ENCODE peak calls at places on chromosomes 3 and 15, in ten cellular contexts. One of them, this sample, is unnamed.

GRCh38 chr3:24185738-24186384 is 240.8 kb downstream of the NR1D2 start:
- DNase-seq in HEK293T: peak; percentile 64
- DNase-seq in COLO829: peak; percentile 33
- DNase-seq in AG20443: peak; percentile 56
- DNase-seq in HTR-8/SVneo: peak; percentile 46
- DNase-seq in CD4-positive, CD25-positive, alpha-beta regulatory T cell: no peak
- DNase-seq in AG10803: peak; percentile 73
- DNase-seq in stimulated activated CD8-positive, alpha-beta memory T cell treated with anti-CD3 and anti-CD28 coated beads, Interleukin-4, amount 100 ng/mL, for 48 hours: peak; percentile 36
- DNase-seq in activated CD4-positive, alpha-beta T cell treated with anti-CD3 and anti-CD28 coated beads, Interleukin-2, amount 10 ng/mL, durations not matched to agents 7 days and 5 days: no peak
- DNase-seq in mammary epithelial cell: peak; percentile 58
- DNase-seq in this sample: peak; percentile 34

GRCh38 chr15:58924326-58924725 is 9.2 kb downstream of the SLTM start:
- DNase-seq in stimulated activated CD8-positive, alpha-beta memory T cell treated with anti-CD3 and anti-CD28 coated beads, Interleukin-4, amount 100 ng/mL, for 48 hours: no peak
- DNase-seq in AG10803: peak; percentile 65
- DNase-seq in CD4-positive, CD25-positive, alpha-beta regulatory T cell: no peak
- DNase-seq in AG20443: peak; percentile 14
- DNase-seq in HEK293T: no peak
- DNase-seq in HTR-8/SVneo: no peak
- DNase-seq in activated CD4-positive, alpha-beta T cell treated with anti-CD3 and anti-CD28 coated beads, Interleukin-2, amount 10 ng/mL, durations not matched to agents 7 days and 5 days: no peak
- DNase-seq in mammary epithelial cell: no peak
- DNase-seq in COLO829: no peak
- DNase-seq in this sample: peak; percentile 27

GRCh38 chr3:115341208-115341607 is 194.1 kb upstream of the ZBTB20 start:
- DNase-seq in HEK293T: no peak
- DNase-seq in CD4-positive, CD25-positive, alpha-beta regulatory T cell: no peak
- DNase-seq in mammary epithelial cell: peak; percentile 83
- DNase-seq in stimulated activated CD8-positive, alpha-beta memory T cell treated with anti-CD3 and anti-CD28 coated beads, Interleukin-4, amount 100 ng/mL, for 48 hours: no peak
- DNase-seq in AG20443: peak; percentile 68
- DNase-seq in COLO829: peak; percentile 91
- DNase-seq in activated CD4-positive, alpha-beta T cell treated with anti-CD3 and anti-CD28 coated beads, Interleukin-2, amount 10 ng/mL, durations not matched to agents 7 days and 5 days: no peak
- DNase-seq in HTR-8/SVneo: peak; percentile 19
- DNase-seq in AG10803: peak; percentile 63
- DNase-seq in this sample: peak; percentile 63

GRCh38 chr15:99307735-99308134 is 56.5 kb downstream of the LRRC28 start:
- DNase-seq in CD4-positive, CD25-positive, alpha-beta regulatory T cell: no peak
- DNase-seq in AG10803: no peak
- DNase-seq in activated CD4-positive, alpha-beta T cell treated with anti-CD3 and anti-CD28 coated beads, Interleukin-2, amount 10 ng/mL, durations not matched to agents 7 days and 5 days: no peak
- DNase-seq in HEK293T: no peak
- DNase-seq in COLO829: no peak
- DNase-seq in stimulated activated CD8-positive, alpha-beta memory T cell treated with anti-CD3 and anti-CD28 coated beads, Interleukin-4, amount 100 ng/mL, for 48 hours: no peak
- DNase-seq in mammary epithelial cell: no peak
- DNase-seq in HTR-8/SVneo: no peak
- DNase-seq in AG20443: no peak
- DNase-seq in this sample: no peak

GRCh38 chr3:18098960-18099587 is 326.1 kb downstream of the SATB1 start:
- DNase-seq in HEK293T: no peak
- DNase-seq in HTR-8/SVneo: peak; percentile 61
- DNase-seq in stimulated activated CD8-positive, alpha-beta memory T cell treated with anti-CD3 and anti-CD28 coated beads, Interleukin-4, amount 100 ng/mL, for 48 hours: peak; percentile 74
- DNase-seq in AG20443: peak; percentile 92
- DNase-seq in CD4-positive, CD25-positive, alpha-beta regulatory T cell: no peak
- DNase-seq in activated CD4-positive, alpha-beta T cell treated with anti-CD3 and anti-CD28 coated beads, Interleukin-2, amount 10 ng/mL, durations not matched to agents 7 days and 5 days: no peak
- DNase-seq in AG10803: peak; percentile 83
- DNase-seq in mammary epithelial cell: peak; percentile 95
- DNase-seq in COLO829: peak; percentile 90
- DNase-seq in this sample: peak; percentile 90

GRCh38 chr3:101939391-101939790 is 90.1 kb downstream of the NFKBIZ start:
- DNase-seq in HTR-8/SVneo: no peak
- DNase-seq in COLO829: no peak
- DNase-seq in mammary epithelial cell: no peak
- DNase-seq in activated CD4-positive, alpha-beta T cell treated with anti-CD3 and anti-CD28 coated beads, Interleukin-2, amount 10 ng/mL, durations not matched to agents 7 days and 5 days: no peak
- DNase-seq in stimulated activated CD8-positive, alpha-beta memory T cell treated with anti-CD3 and anti-CD28 coated beads, Interleukin-4, amount 100 ng/mL, for 48 hours: no peak
- DNase-seq in CD4-positive, CD25-positive, alpha-beta regulatory T cell: no peak
- DNase-seq in HEK293T: no peak
- DNase-seq in AG20443: no peak
- DNase-seq in AG10803: no peak
- DNase-seq in this sample: no peak

GRCh38 chr3:180594631-180595348 is 7.2 kb upstream of the TTC14 start:
- DNase-seq in AG10803: peak; percentile 51
- DNase-seq in CD4-positive, CD25-positive, alpha-beta regulatory T cell: no peak
- DNase-seq in COLO829: peak; percentile 50
- DNase-seq in mammary epithelial cell: peak; percentile 56
- DNase-seq in HTR-8/SVneo: peak; percentile 20
- DNase-seq in activated CD4-positive, alpha-beta T cell treated with anti-CD3 and anti-CD28 coated beads, Interleukin-2, amount 10 ng/mL, durations not matched to agents 7 days and 5 days: no peak
- DNase-seq in AG20443: peak; percentile 11
- DNase-seq in stimulated activated CD8-positive, alpha-beta memory T cell treated with anti-CD3 and anti-CD28 coated beads, Interleukin-4, amount 100 ng/mL, for 48 hours: no peak
- DNase-seq in HEK293T: no peak
- DNase-seq in this sample: peak; percentile 31

GRCh38 chr3:111521881-111522280 is 20.1 kb upstream of the CD96 start:
- DNase-seq in stimulated activated CD8-positive, alpha-beta memory T cell treated with anti-CD3 and anti-CD28 coated beads, Interleukin-4, amount 100 ng/mL, for 48 hours: no peak
- DNase-seq in HEK293T: no peak
- DNase-seq in AG10803: peak; percentile 64
- DNase-seq in HTR-8/SVneo: no peak
- DNase-seq in mammary epithelial cell: no peak
- DNase-seq in COLO829: no peak
- DNase-seq in CD4-positive, CD25-positive, alpha-beta regulatory T cell: no peak
- DNase-seq in activated CD4-positive, alpha-beta T cell treated with anti-CD3 and anti-CD28 coated beads, Interleukin-2, amount 10 ng/mL, durations not matched to agents 7 days and 5 days: no peak
- DNase-seq in AG20443: peak; percentile 75
- DNase-seq in this sample: peak; percentile 37

GRCh38 chr3:74053970-74054369 is 429.2 kb upstream of the PDZRN3 start:
- DNase-seq in HTR-8/SVneo: no peak
- DNase-seq in stimulated activated CD8-positive, alpha-beta memory T cell treated with anti-CD3 and anti-CD28 coated beads, Interleukin-4, amount 100 ng/mL, for 48 hours: no peak
- DNase-seq in AG20443: no peak
- DNase-seq in CD4-positive, CD25-positive, alpha-beta regulatory T cell: no peak
- DNase-seq in mammary epithelial cell: no peak
- DNase-seq in AG10803: no peak
- DNase-seq in COLO829: no peak
- DNase-seq in activated CD4-positive, alpha-beta T cell treated with anti-CD3 and anti-CD28 coated beads, Interleukin-2, amount 10 ng/mL, durations not matched to agents 7 days and 5 days: no peak
- DNase-seq in HEK293T: no peak
- DNase-seq in this sample: no peak

GRCh38 chr15:67050522-67051087 is 14.8 kb upstream of the SMAD3 start:
- DNase-seq in AG10803: no peak
- DNase-seq in stimulated activated CD8-positive, alpha-beta memory T cell treated with anti-CD3 and anti-CD28 coated beads, Interleukin-4, amount 100 ng/mL, for 48 hours: no peak
- DNase-seq in AG20443: no peak
- DNase-seq in COLO829: no peak
- DNase-seq in activated CD4-positive, alpha-beta T cell treated with anti-CD3 and anti-CD28 coated beads, Interleukin-2, amount 10 ng/mL, durations not matched to agents 7 days and 5 days: no peak
- DNase-seq in HEK293T: no peak
- DNase-seq in mammary epithelial cell: no peak
- DNase-seq in CD4-positive, CD25-positive, alpha-beta regulatory T cell: no peak
- DNase-seq in HTR-8/SVneo: no peak
- DNase-seq in this sample: no peak

GRCh38 chr3:54777141-54777540 is 150.7 kb downstream of the LRTM1 start:
- DNase-seq in HTR-8/SVneo: no peak
- DNase-seq in stimulated activated CD8-positive, alpha-beta memory T cell treated with anti-CD3 and anti-CD28 coated beads, Interleukin-4, amount 100 ng/mL, for 48 hours: no peak
- DNase-seq in CD4-positive, CD25-positive, alpha-beta regulatory T cell: no peak
- DNase-seq in activated CD4-positive, alpha-beta T cell treated with anti-CD3 and anti-CD28 coated beads, Interleukin-2, amount 10 ng/mL, durations not matched to agents 7 days and 5 days: no peak
- DNase-seq in mammary epithelial cell: no peak
- DNase-seq in COLO829: no peak
- DNase-seq in AG10803: no peak
- DNase-seq in AG20443: no peak
- DNase-seq in HEK293T: no peak
- DNase-seq in this sample: no peak

GRCh38 chr3:10136426-10137005 is 5.1 kb upstream of the VHL start:
- DNase-seq in CD4-positive, CD25-positive, alpha-beta regulatory T cell: no peak
- DNase-seq in AG20443: no peak
- DNase-seq in stimulated activated CD8-positive, alpha-beta memory T cell treated with anti-CD3 and anti-CD28 coated beads, Interleukin-4, amount 100 ng/mL, for 48 hours: no peak
- DNase-seq in mammary epithelial cell: no peak
- DNase-seq in HEK293T: no peak
- DNase-seq in AG10803: no peak
- DNase-seq in activated CD4-positive, alpha-beta T cell treated with anti-CD3 and anti-CD28 coated beads, Interleukin-2, amount 10 ng/mL, durations not matched to agents 7 days and 5 days: no peak
- DNase-seq in COLO829: no peak
- DNase-seq in HTR-8/SVneo: no peak
- DNase-seq in this sample: no peak

GRCh38 chr3:30486386-30486785 is 120.0 kb upstream of the TGFBR2 start:
- DNase-seq in CD4-positive, CD25-positive, alpha-beta regulatory T cell: no peak
- DNase-seq in activated CD4-positive, alpha-beta T cell treated with anti-CD3 and anti-CD28 coated beads, Interleukin-2, amount 10 ng/mL, durations not matched to agents 7 days and 5 days: no peak
- DNase-seq in COLO829: no peak
- DNase-seq in HEK293T: no peak
- DNase-seq in HTR-8/SVneo: no peak
- DNase-seq in AG20443: no peak
- DNase-seq in mammary epithelial cell: no peak
- DNase-seq in AG10803: peak; percentile 38
- DNase-seq in stimulated activated CD8-positive, alpha-beta memory T cell treated with anti-CD3 and anti-CD28 coated beads, Interleukin-4, amount 100 ng/mL, for 48 hours: no peak
- DNase-seq in this sample: no peak

GRCh38 chr3:35651888-35652287 is 12.6 kb downstream of the ARPP21 start:
- DNase-seq in mammary epithelial cell: no peak
- DNase-seq in stimulated activated CD8-positive, alpha-beta memory T cell treated with anti-CD3 and anti-CD28 coated beads, Interleukin-4, amount 100 ng/mL, for 48 hours: no peak
- DNase-seq in CD4-positive, CD25-positive, alpha-beta regulatory T cell: no peak
- DNase-seq in HTR-8/SVneo: no peak
- DNase-seq in HEK293T: no peak
- DNase-seq in COLO829: no peak
- DNase-seq in AG20443: no peak
- DNase-seq in AG10803: no peak
- DNase-seq in activated CD4-positive, alpha-beta T cell treated with anti-CD3 and anti-CD28 coated beads, Interleukin-2, amount 10 ng/mL, durations not matched to agents 7 days and 5 days: no peak
- DNase-seq in this sample: no peak

GRCh38 chr15:32651229-32651837 is 9.8 kb downstream of the SCG5 start:
- DNase-seq in AG20443: peak; percentile 88
- DNase-seq in stimulated activated CD8-positive, alpha-beta memory T cell treated with anti-CD3 and anti-CD28 coated beads, Interleukin-4, amount 100 ng/mL, for 48 hours: peak; percentile 61
- DNase-seq in CD4-positive, CD25-positive, alpha-beta regulatory T cell: no peak
- DNase-seq in activated CD4-positive, alpha-beta T cell treated with anti-CD3 and anti-CD28 coated beads, Interleukin-2, amount 10 ng/mL, durations not matched to agents 7 days and 5 days: peak; percentile 68
- DNase-seq in HTR-8/SVneo: peak; percentile 67
- DNase-seq in HEK293T: peak; percentile 48
- DNase-seq in mammary epithelial cell: peak; percentile 47
- DNase-seq in AG10803: peak; percentile 82
- DNase-seq in COLO829: peak; percentile 66
- DNase-seq in this sample: peak; percentile 43

GRCh38 chr3:2360815-2361214 is 262.1 kb downstream of the CNTN4 start:
- DNase-seq in stimulated activated CD8-positive, alpha-beta memory T cell treated with anti-CD3 and anti-CD28 coated beads, Interleukin-4, amount 100 ng/mL, for 48 hours: no peak
- DNase-seq in CD4-positive, CD25-positive, alpha-beta regulatory T cell: no peak
- DNase-seq in COLO829: no peak
- DNase-seq in AG10803: no peak
- DNase-seq in AG20443: no peak
- DNase-seq in HEK293T: no peak
- DNase-seq in HTR-8/SVneo: no peak
- DNase-seq in mammary epithelial cell: no peak
- DNase-seq in activated CD4-positive, alpha-beta T cell treated with anti-CD3 and anti-CD28 coated beads, Interleukin-2, amount 10 ng/mL, durations not matched to agents 7 days and 5 days: no peak
- DNase-seq in this sample: no peak

GRCh38 chr3:75983609-75984290 is 198.4 kb upstream of the ZNF717 start:
- DNase-seq in CD4-positive, CD25-positive, alpha-beta regulatory T cell: no peak
- DNase-seq in mammary epithelial cell: no peak
- DNase-seq in HTR-8/SVneo: no peak
- DNase-seq in AG20443: no peak
- DNase-seq in HEK293T: no peak
- DNase-seq in AG10803: no peak
- DNase-seq in stimulated activated CD8-positive, alpha-beta memory T cell treated with anti-CD3 and anti-CD28 coated beads, Interleukin-4, amount 100 ng/mL, for 48 hours: no peak
- DNase-seq in activated CD4-positive, alpha-beta T cell treated with anti-CD3 and anti-CD28 coated beads, Interleukin-2, amount 10 ng/mL, durations not matched to agents 7 days and 5 days: no peak
- DNase-seq in COLO829: no peak
- DNase-seq in this sample: no peak

GRCh38 chr3:182258538-182259177 is 534.6 kb upstream of the ATP11B start:
- DNase-seq in HEK293T: peak; percentile 13
- DNase-seq in mammary epithelial cell: peak; percentile 31
- DNase-seq in stimulated activated CD8-positive, alpha-beta memory T cell treated with anti-CD3 and anti-CD28 coated beads, Interleukin-4, amount 100 ng/mL, for 48 hours: no peak
- DNase-seq in COLO829: peak; percentile 52
- DNase-seq in HTR-8/SVneo: peak; percentile 14
- DNase-seq in activated CD4-positive, alpha-beta T cell treated with anti-CD3 and anti-CD28 coated beads, Interleukin-2, amount 10 ng/mL, durations not matched to agents 7 days and 5 days: no peak
- DNase-seq in AG20443: no peak
- DNase-seq in CD4-positive, CD25-positive, alpha-beta regulatory T cell: no peak
- DNase-seq in AG10803: peak; percentile 30
- DNase-seq in this sample: peak; percentile 9

GRCh38 chr3:101928890-101929289 is 79.6 kb downstream of the NFKBIZ start:
- DNase-seq in HTR-8/SVneo: peak; percentile 73
- DNase-seq in COLO829: peak; percentile 71
- DNase-seq in activated CD4-positive, alpha-beta T cell treated with anti-CD3 and anti-CD28 coated beads, Interleukin-2, amount 10 ng/mL, durations not matched to agents 7 days and 5 days: no peak
- DNase-seq in HEK293T: no peak
- DNase-seq in mammary epithelial cell: peak; percentile 78
- DNase-seq in stimulated activated CD8-positive, alpha-beta memory T cell treated with anti-CD3 and anti-CD28 coated beads, Interleukin-4, amount 100 ng/mL, for 48 hours: no peak
- DNase-seq in CD4-positive, CD25-positive, alpha-beta regulatory T cell: no peak
- DNase-seq in AG10803: peak; percentile 47
- DNase-seq in AG20443: peak; percentile 48
- DNase-seq in this sample: peak; percentile 38

GRCh38 chr3:140822381-140823047 is 119.1 kb upstream of the SLC25A36 start:
- DNase-seq in AG20443: no peak
- DNase-seq in AG10803: no peak
- DNase-seq in activated CD4-positive, alpha-beta T cell treated with anti-CD3 and anti-CD28 coated beads, Interleukin-2, amount 10 ng/mL, durations not matched to agents 7 days and 5 days: no peak
- DNase-seq in mammary epithelial cell: no peak
- DNase-seq in stimulated activated CD8-positive, alpha-beta memory T cell treated with anti-CD3 and anti-CD28 coated beads, Interleukin-4, amount 100 ng/mL, for 48 hours: no peak
- DNase-seq in HEK293T: no peak
- DNase-seq in COLO829: no peak
- DNase-seq in CD4-positive, CD25-positive, alpha-beta regulatory T cell: no peak
- DNase-seq in HTR-8/SVneo: no peak
- DNase-seq in this sample: no peak

GRCh38 chr15:63857459-63857856 is 23.7 kb upstream of the HERC1 start:
- DNase-seq in HTR-8/SVneo: no peak
- DNase-seq in CD4-positive, CD25-positive, alpha-beta regulatory T cell: no peak
- DNase-seq in activated CD4-positive, alpha-beta T cell treated with anti-CD3 and anti-CD28 coated beads, Interleukin-2, amount 10 ng/mL, durations not matched to agents 7 days and 5 days: no peak
- DNase-seq in mammary epithelial cell: no peak
- DNase-seq in AG10803: no peak
- DNase-seq in HEK293T: no peak
- DNase-seq in AG20443: no peak
- DNase-seq in COLO829: no peak
- DNase-seq in stimulated activated CD8-positive, alpha-beta memory T cell treated with anti-CD3 and anti-CD28 coated beads, Interleukin-4, amount 100 ng/mL, for 48 hours: no peak
- DNase-seq in this sample: no peak

GRCh38 chr3:136772709-136773108 is 20.5 kb upstream of the STAG1 start:
- DNase-seq in HEK293T: no peak
- DNase-seq in mammary epithelial cell: peak; percentile 29
- DNase-seq in HTR-8/SVneo: no peak
- DNase-seq in AG10803: peak; percentile 45
- DNase-seq in CD4-positive, CD25-positive, alpha-beta regulatory T cell: no peak
- DNase-seq in stimulated activated CD8-positive, alpha-beta memory T cell treated with anti-CD3 and anti-CD28 coated beads, Interleukin-4, amount 100 ng/mL, for 48 hours: no peak
- DNase-seq in AG20443: peak; percentile 68
- DNase-seq in COLO829: no peak
- DNase-seq in activated CD4-positive, alpha-beta T cell treated with anti-CD3 and anti-CD28 coated beads, Interleukin-2, amount 10 ng/mL, durations not matched to agents 7 days and 5 days: no peak
- DNase-seq in this sample: no peak

GRCh38 chr3:36679384-36680200 is 84.8 kb downstream of the DCLK3 start:
- DNase-seq in stimulated activated CD8-positive, alpha-beta memory T cell treated with anti-CD3 and anti-CD28 coated beads, Interleukin-4, amount 100 ng/mL, for 48 hours: no peak
- DNase-seq in mammary epithelial cell: peak; percentile 84
- DNase-seq in HEK293T: no peak
- DNase-seq in CD4-positive, CD25-positive, alpha-beta regulatory T cell: no peak
- DNase-seq in AG20443: peak; percentile 50
- DNase-seq in activated CD4-positive, alpha-beta T cell treated with anti-CD3 and anti-CD28 coated beads, Interleukin-2, amount 10 ng/mL, durations not matched to agents 7 days and 5 days: no peak
- DNase-seq in HTR-8/SVneo: no peak
- DNase-seq in AG10803: peak; percentile 91
- DNase-seq in COLO829: no peak
- DNase-seq in this sample: peak; percentile 71

GRCh38 chr15:33641069-33641468 is 327.2 kb upstream of the CHRM5 start:
- DNase-seq in CD4-positive, CD25-positive, alpha-beta regulatory T cell: no peak
- DNase-seq in HEK293T: no peak
- DNase-seq in AG10803: no peak
- DNase-seq in activated CD4-positive, alpha-beta T cell treated with anti-CD3 and anti-CD28 coated beads, Interleukin-2, amount 10 ng/mL, durations not matched to agents 7 days and 5 days: no peak
- DNase-seq in HTR-8/SVneo: no peak
- DNase-seq in stimulated activated CD8-positive, alpha-beta memory T cell treated with anti-CD3 and anti-CD28 coated beads, Interleukin-4, amount 100 ng/mL, for 48 hours: no peak
- DNase-seq in AG20443: no peak
- DNase-seq in COLO829: no peak
- DNase-seq in mammary epithelial cell: no peak
- DNase-seq in this sample: no peak

GRCh38 chr3:157533298-157533870 is 30.2 kb upstream of the VEPH1 start:
- DNase-seq in AG10803: peak; percentile 87
- DNase-seq in activated CD4-positive, alpha-beta T cell treated with anti-CD3 and anti-CD28 coated beads, Interleukin-2, amount 10 ng/mL, durations not matched to agents 7 days and 5 days: no peak
- DNase-seq in HEK293T: no peak
- DNase-seq in AG20443: peak; percentile 70
- DNase-seq in CD4-positive, CD25-positive, alpha-beta regulatory T cell: no peak
- DNase-seq in COLO829: no peak
- DNase-seq in stimulated activated CD8-positive, alpha-beta memory T cell treated with anti-CD3 and anti-CD28 coated beads, Interleukin-4, amount 100 ng/mL, for 48 hours: no peak
- DNase-seq in mammary epithelial cell: peak; percentile 37
- DNase-seq in HTR-8/SVneo: peak; percentile 18
- DNase-seq in this sample: peak; percentile 67

GRCh38 chr3:149339931-149340309 is 6.5 kb upstream of the TM4SF18 start:
- DNase-seq in stimulated activated CD8-positive, alpha-beta memory T cell treated with anti-CD3 and anti-CD28 coated beads, Interleukin-4, amount 100 ng/mL, for 48 hours: no peak
- DNase-seq in activated CD4-positive, alpha-beta T cell treated with anti-CD3 and anti-CD28 coated beads, Interleukin-2, amount 10 ng/mL, durations not matched to agents 7 days and 5 days: no peak
- DNase-seq in HTR-8/SVneo: peak; percentile 81
- DNase-seq in CD4-positive, CD25-positive, alpha-beta regulatory T cell: no peak
- DNase-seq in COLO829: peak; percentile 84
- DNase-seq in AG10803: peak; percentile 98
- DNase-seq in mammary epithelial cell: peak; percentile 88
- DNase-seq in AG20443: peak; percentile 94
- DNase-seq in HEK293T: peak; percentile 25
- DNase-seq in this sample: peak; percentile 94

GRCh38 chr3:144104146-144104545 is 132.5 kb downstream of the DIPK2A start:
- DNase-seq in AG20443: no peak
- DNase-seq in HEK293T: no peak
- DNase-seq in HTR-8/SVneo: no peak
- DNase-seq in COLO829: no peak
- DNase-seq in CD4-positive, CD25-positive, alpha-beta regulatory T cell: no peak
- DNase-seq in AG10803: no peak
- DNase-seq in stimulated activated CD8-positive, alpha-beta memory T cell treated with anti-CD3 and anti-CD28 coated beads, Interleukin-4, amount 100 ng/mL, for 48 hours: no peak
- DNase-seq in mammary epithelial cell: no peak
- DNase-seq in activated CD4-positive, alpha-beta T cell treated with anti-CD3 and anti-CD28 coated beads, Interleukin-2, amount 10 ng/mL, durations not matched to agents 7 days and 5 days: no peak
- DNase-seq in this sample: no peak

GRCh38 chr3:155664922-155665695 is 79.8 kb downstream of the PLCH1 start:
- DNase-seq in CD4-positive, CD25-positive, alpha-beta regulatory T cell: no peak
- DNase-seq in COLO829: no peak
- DNase-seq in AG20443: peak; percentile 86
- DNase-seq in stimulated activated CD8-positive, alpha-beta memory T cell treated with anti-CD3 and anti-CD28 coated beads, Interleukin-4, amount 100 ng/mL, for 48 hours: no peak
- DNase-seq in mammary epithelial cell: peak; percentile 69
- DNase-seq in activated CD4-positive, alpha-beta T cell treated with anti-CD3 and anti-CD28 coated beads, Interleukin-2, amount 10 ng/mL, durations not matched to agents 7 days and 5 days: no peak
- DNase-seq in HTR-8/SVneo: no peak
- DNase-seq in HEK293T: no peak
- DNase-seq in AG10803: peak; percentile 96
- DNase-seq in this sample: peak; percentile 76

This sample was measured in stromal cell of bone marrow.